ENCODE peak calls at places on chromosomes 6 and 20, in four cellular contexts. Q is neural crest cell; V is CD8-positive, alpha-beta T cell; C is T47D. B is an unnamed sample.

GRCh38 chr20:4056880-4057279 is 41.5 kb upstream of the RNF24 start:
- DNase-seq in C (no peak), V (no peak), Q (no peak), B (no peak)

GRCh38 chr6:21163110-21163837 is 430.3 kb upstream of the SOX4 start:
- DNase-seq in V (no peak), Q (no peak), C (no peak), B (no peak)

GRCh38 chr6:28505733-28506132 is 9.9 kb downstream of the GPX6 start:
- DNase-seq in Q (no peak), C (no peak), V (no peak), B (no peak)

GRCh38 chr6:135030532-135031178 is 24.0 kb downstream of the HBS1L start:
- DNase-seq in C (no peak), Q (no peak), V (no peak), B (no peak)

GRCh38 chr6:109865968-109866367 is 112.1 kb upstream of the GPR6 start:
- DNase-seq in C (no peak), V (no peak), Q (no peak), B (no peak)

GRCh38 chr6:95576621-95577316 is 566 bp upstream of the MANEA start:
- DNase-seq in Q (no peak), V (no peak), C (no peak), B (no peak)

GRCh38 chr20:11375368-11375767 is 542.3 kb upstream of the BTBD3 start:
- DNase-seq in Q (no peak), V (no peak), C (no peak), B (no peak)

GRCh38 chr6:135921176-135921575 is 69.7 kb downstream of the PDE7B start:
- DNase-seq in V (no peak), Q (no peak), C (no peak), B (no peak)

GRCh38 chr6:157747395-157747794 is 75.7 kb upstream of the SNX9 start:
- DNase-seq in C (no peak), Q (no peak), V (no peak), B (no peak)

GRCh38 chr20:53865905-53866786 is 204.2 kb downstream of the BCAS1 start:
- DNase-seq in Q (no peak), V (no peak), C (peak), B (peak)

GRCh38 chr6:14408491-14408890 is 290.9 kb downstream of the CD83 start:
- DNase-seq in Q (no peak), C (no peak), V (no peak), B (no peak)

GRCh38 chr6:41767112-41767946 is 12.4 kb downstream of the FRS3 start:
- DNase-seq in C (peak), V (no peak), Q (peak), B (no peak)

GRCh38 chr6:44512868-44513641 is 125.5 kb downstream of the CDC5L start:
- DNase-seq in V (no peak), Q (no peak), C (peak), B (no peak)

B was measured in left lung.